ENCODE peak calls at places on chromosomes 1 and 21, in four cellular contexts. V is AG08396; W is stimulated activated CD8-positive, alpha-beta memory T cell treated with anti-CD3 and anti-CD28 coated beads, Interleukin-7, amount 100 ng/mL, for 1 hour; X is CD4-positive, alpha-beta T cell. L is an unnamed sample.

GRCh38 chr1:11835441-11836225 is 11.9 kb downstream of the NPPA start:
- DNase-seq in V (no peak), W (no peak), X (no peak), L (no peak)

GRCh38 chr1:94014635-94015488 is 105.6 kb upstream of the GCLM start:
- DNase-seq in V (peak), W (no peak), X (no peak), L (peak)

GRCh38 chr1:7326366-7326765 is 444.7 kb upstream of the VAMP3 start:
- DNase-seq in V (no peak), W (no peak), X (no peak), L (no peak)

GRCh38 chr1:36420409-36420808 is 22.7 kb upstream of the LSM10 start:
- DNase-seq in V (no peak), W (no peak), X (no peak), L (peak)

GRCh38 chr1:184025242-184025675 is 12.3 kb downstream of the COLGALT2 start:
- DNase-seq in V (peak), W (no peak), X (no peak), L (peak)

GRCh38 chr1:32903991-32904776 is 3.0 kb upstream of the TMEM54 start:
- DNase-seq in V (peak), W (no peak), X (no peak), L (no peak)

GRCh38 chr1:37673920-37674319 is 18.4 kb upstream of the CDCA8 start:
- DNase-seq in V (no peak), W (no peak), X (peak), L (no peak)

GRCh38 chr1:219916257-219916656 is 12.1 kb downstream of the SLC30A10 start:
- DNase-seq in V (no peak), W (no peak), X (no peak), L (no peak)

GRCh38 chr1:153661111-153661708 is 2.7 kb downstream of the SNAPIN start:
- DNase-seq in V (no peak), W (no peak), X (no peak), L (no peak)

GRCh38 chr21:43744725-43745124 is 25.8 kb downstream of the PDXK start:
- DNase-seq in V (no peak), W (no peak), X (no peak), L (no peak)

L was measured in GM03348.